ENCODE peak calls at places on chromosome 3, in eight cellular contexts. F is IMR-90, E is adrenal gland, V is progenitor cell of endocrine pancreas, C is lung, I is heart left ventricle, P is dorsolateral prefrontal cortex, K is upper lobe of right lung. B is an unnamed sample.

GRCh38 chr3:11578169-11578568 is 65.5 kb downstream of the VGLL4 start:
- DNase-seq in K (no peak), F (no peak), V (no peak), E (no peak), C (no peak), I (no peak), P (no peak), B (no peak)

GRCh38 chr3:114770874-114771273 is 376.2 kb downstream of the ZBTB20 start:
- DNase-seq in E (no peak), V (no peak), C (no peak), F (peak; percentile 73), K (no peak), P (no peak), I (no peak), B (no peak)

GRCh38 chr3:5304789-5305680 is 117.5 kb downstream of the EDEM1 start:
- DNase-seq in P (no peak), K (no peak), C (no peak), E (peak; percentile 35), F (peak; percentile 44), V (peak; percentile 46), I (no peak), B (no peak)

GRCh38 chr3:47394140-47394855 is 13.5 kb downstream of the PTPN23 start:
- DNase-seq in C (no peak), E (peak; percentile 54), V (no peak), P (peak; percentile 6), K (no peak), I (no peak), F (peak; percentile 56), B (no peak)

GRCh38 chr3:155292133-155292532 is 1.4 kb downstream of the STRIT1 start:
- DNase-seq in K (no peak), I (no peak), E (no peak), P (no peak), V (no peak), F (peak; percentile 40), C (no peak), B (no peak)

GRCh38 chr3:45199837-45200648 is 26.0 kb downstream of the TMEM158 start:
- DNase-seq in F (peak; percentile 92), E (peak; percentile 36), P (no peak), K (no peak), V (no peak), C (no peak), I (no peak), B (no peak)

GRCh38 chr3:67083277-67083676 is 85.2 kb downstream of the KBTBD8 start:
- DNase-seq in V (no peak), E (no peak), C (no peak), K (no peak), I (no peak), F (peak; percentile 62), P (no peak), B (no peak)

GRCh38 chr3:104947946-104948345 is 418.8 kb upstream of the ALCAM start:
- DNase-seq in C (no peak), E (no peak), P (no peak), F (peak; percentile 79), V (no peak), I (no peak), K (no peak), B (no peak)

GRCh38 chr3:46427929-46428833 is 21.1 kb downstream of the CCRL2 start:
- DNase-seq in I (peak; percentile 47), E (no peak), F (no peak), P (no peak), K (no peak), V (no peak), C (no peak), B (no peak)

GRCh38 chr3:58332575-58333179 is at the start of gene PXK:
- DNase-seq in V (peak; percentile 58), F (peak; percentile 70), P (peak; percentile 93), K (peak; percentile 92), I (peak; percentile 84), C (peak; percentile 77), E (peak; percentile 73), B (peak; percentile 83)

GRCh38 chr3:137612293-137612692 is 151.8 kb upstream of the SOX14 start:
- DNase-seq in E (no peak), F (no peak), K (no peak), C (no peak), P (no peak), V (no peak), I (no peak), B (no peak)
- TF ChIP-seq CTCF in E (no peak), F (no peak), K (no peak), C (no peak), P (no peak), V (no peak), I (no peak), B (no peak)

GRCh38 chr3:17974206-17974841 is 231.9 kb upstream of the TBC1D5 start:
- DNase-seq in F (peak; percentile 1), I (no peak), C (no peak), V (no peak), E (no peak), P (no peak), K (no peak), B (no peak)
- TF ChIP-seq CTCF in F (peak; percentile 8), I (no peak), C (no peak), V (peak; percentile 22), E (no peak), P (no peak), K (no peak), B (no peak)

GRCh38 chr3:79846148-79846933 is 78.5 kb upstream of the ROBO1 start:
- DNase-seq in P (no peak), F (no peak), I (no peak), C (no peak), E (no peak), V (no peak), K (no peak), B (no peak)
- TF ChIP-seq CTCF in P (peak; percentile 56), F (peak; percentile 11), I (peak; percentile 31), C (no peak), E (no peak), V (peak; percentile 45), K (peak; percentile 24), B (peak; percentile 24)

DNA sequence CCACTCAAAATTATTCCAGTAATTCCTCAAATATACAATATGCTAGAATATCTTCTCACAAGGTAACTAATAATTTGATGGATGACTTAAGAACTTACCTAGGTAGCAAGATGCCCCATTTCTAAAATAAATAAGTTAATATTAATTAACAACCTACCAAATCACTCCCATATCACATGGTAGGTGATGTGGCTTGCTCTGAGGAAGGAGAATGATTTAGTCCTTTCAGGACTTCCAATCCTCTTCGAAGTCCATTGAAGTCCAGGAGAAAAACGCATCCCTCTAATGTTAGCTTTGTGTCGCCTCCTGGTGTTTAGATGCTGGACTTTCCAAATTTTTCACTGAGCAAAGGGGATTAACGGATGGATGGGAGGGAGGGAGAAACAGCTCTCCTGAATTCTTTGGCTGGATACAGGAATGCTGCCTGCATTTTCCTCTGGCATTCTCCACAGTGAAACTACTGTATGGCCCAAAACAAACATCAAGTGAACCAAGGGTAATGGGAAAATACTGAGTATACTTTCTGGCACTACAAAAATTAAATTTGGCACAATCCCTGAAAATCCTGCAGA is 58.6 kb downstream of the PRICKLE2 start:
- DNase-seq in C (no peak), E (no peak), V (no peak), F (no peak), I (no peak), P (no peak), K (no peak), B (no peak)
- TF ChIP-seq CTCF in C (no peak), E (peak; percentile 13), V (no peak), F (peak; percentile 14), I (no peak), P (no peak), K (no peak), B (no peak)

DNA sequence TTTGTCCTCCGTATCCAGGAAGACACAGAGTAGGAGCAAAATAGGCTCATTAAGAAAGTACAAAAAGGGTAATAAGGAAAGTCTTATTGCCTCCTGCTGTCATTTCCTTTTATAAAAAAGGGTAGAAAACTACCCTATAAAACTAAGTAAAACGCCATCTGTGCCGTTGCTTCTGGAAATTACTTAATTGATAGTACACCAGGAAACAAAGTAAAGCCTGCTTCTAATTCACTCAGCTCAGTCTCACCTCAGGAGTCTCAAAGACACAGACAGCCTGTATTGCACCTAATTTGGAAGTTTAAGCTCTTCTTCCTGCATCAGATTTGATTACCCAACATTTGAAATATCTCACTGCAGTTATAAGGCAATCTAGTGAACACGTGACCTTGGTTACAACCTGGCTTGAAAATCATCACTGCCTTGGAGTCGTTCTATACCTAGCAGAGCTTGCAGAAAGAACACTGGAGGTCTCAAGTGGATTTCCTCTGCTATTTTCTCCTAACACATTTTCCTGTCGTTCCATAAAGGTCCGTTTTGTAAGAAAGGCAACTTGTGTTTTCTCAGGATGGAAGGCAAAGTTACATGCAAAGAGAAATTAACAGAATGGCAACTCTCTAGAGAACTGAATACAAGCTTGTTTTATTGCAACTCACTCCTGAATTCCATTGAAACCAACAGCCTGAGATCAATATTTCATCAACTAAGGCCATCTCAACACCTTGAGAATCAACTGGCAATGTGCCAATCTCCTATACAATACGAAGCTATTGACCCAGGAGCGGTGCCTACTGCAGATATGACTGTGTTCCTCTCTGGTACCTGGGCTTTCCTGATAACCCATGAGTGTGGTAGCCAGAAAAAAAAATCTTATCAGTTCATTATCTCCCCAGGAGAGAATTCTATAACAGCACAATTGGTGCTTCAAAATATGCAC is 203.3 kb upstream of the LMCD1 start:
- DNase-seq in P (no peak), F (no peak), E (no peak), V (no peak), C (no peak), K (no peak), I (no peak), B (no peak)
- TF ChIP-seq CTCF in P (no peak), F (no peak), E (no peak), V (no peak), C (no peak), K (no peak), I (no peak), B (no peak)

GRCh38 chr3:80785875-80786274 is 975.6 kb downstream of the GBE1 start:
- DNase-seq in I (no peak), F (no peak), V (no peak), K (no peak), E (no peak), C (no peak), P (no peak), B (no peak)

GRCh38 chr3:80788914-80789313 is 972.5 kb downstream of the GBE1 start:
- DNase-seq in P (no peak), K (no peak), I (no peak), V (no peak), E (no peak), F (no peak), C (no peak), B (no peak)

DNA sequence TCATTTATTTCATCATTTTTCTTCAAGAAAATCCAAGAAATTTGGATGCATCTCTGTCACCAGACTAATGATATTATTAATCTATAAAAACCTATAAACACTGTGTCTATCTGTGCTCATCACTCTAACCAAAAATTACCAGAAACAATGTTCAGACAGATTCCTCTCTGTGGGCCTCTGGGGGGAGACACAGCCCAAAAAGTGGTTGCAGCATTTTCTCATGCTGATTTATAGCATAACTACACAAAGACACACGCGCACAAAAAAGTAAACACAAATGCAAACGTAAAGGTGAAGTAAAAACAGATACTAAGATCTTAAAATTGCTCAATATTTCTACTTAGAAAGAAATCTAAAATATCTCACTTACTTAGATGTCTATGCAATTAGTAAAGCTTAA is 976.0 kb downstream of the GBE1 start:
- DNase-seq in E (no peak), V (no peak), C (no peak), K (no peak), F (no peak), I (no peak), P (no peak), B (no peak)
- TF ChIP-seq CTCF in E (no peak), V (peak; percentile 40), C (no peak), K (no peak), F (no peak), I (no peak), P (no peak), B (no peak)

B was measured in coronary artery.